ENCODE peak calls at places on chromosomes 16 and 17, in six cellular contexts. O, P, U, Y, F and A are unnamed samples.

GRCh38 chr17:43026610-43027009 is 1.6 kb downstream of the RND2 start:
- DNase-seq in O (no peak), P (no peak), U (no peak), Y (no peak), F (no peak), A (no peak)

GRCh38 chr17:82419471-82419995 is 1.1 kb upstream of the OGFOD3 start:
- DNase-seq in O (no peak), P (no peak), U (peak; percentile 17), Y (no peak), F (no peak), A (peak; percentile 17)

GRCh38 chr17:80546267-80546666 is 1.6 kb downstream of the RPTOR start:
- DNase-seq in O (no peak), P (no peak), U (no peak), Y (no peak), F (no peak), A (no peak)

GRCh38 chr16:35629001-35629400 is 2169.6 kb downstream of the TP53TG3F start:
- DNase-seq in O (no peak), P (no peak), U (no peak), Y (no peak), F (no peak), A (no peak)

GRCh38 chr16:55542459-55543082 is 23.9 kb upstream of the CAPNS2 start:
- DNase-seq in O (no peak), P (no peak), U (peak; percentile 48), Y (no peak), F (peak; percentile 63), A (no peak)

GRCh38 chr16:10787304-10787703 is 31.3 kb downstream of the TVP23A start:
- DNase-seq in O (no peak), P (peak; percentile 39), U (no peak), Y (no peak), F (no peak), A (no peak)

GRCh38 chr16:56321159-56321558 is 104.2 kb downstream of the AMFR start:
- DNase-seq in O (no peak), P (no peak), U (no peak), Y (no peak), F (no peak), A (no peak)

GRCh38 chr16:79659352-79659751 is 58.8 kb upstream of the MAF start:
- DNase-seq in O (no peak), P (no peak), U (no peak), Y (no peak), F (no peak), A (no peak)

GRCh38 chr16:78768226-78768625 is 668.8 kb downstream of the WWOX start:
- DNase-seq in O (no peak), P (no peak), U (no peak), Y (no peak), F (no peak), A (no peak)

GRCh38 chr17:46818319-46818928 is at the start of gene WNT3:
- DNase-seq in O (no peak), P (no peak), U (no peak), Y (no peak), F (no peak), A (peak; percentile 37)

DNA sequence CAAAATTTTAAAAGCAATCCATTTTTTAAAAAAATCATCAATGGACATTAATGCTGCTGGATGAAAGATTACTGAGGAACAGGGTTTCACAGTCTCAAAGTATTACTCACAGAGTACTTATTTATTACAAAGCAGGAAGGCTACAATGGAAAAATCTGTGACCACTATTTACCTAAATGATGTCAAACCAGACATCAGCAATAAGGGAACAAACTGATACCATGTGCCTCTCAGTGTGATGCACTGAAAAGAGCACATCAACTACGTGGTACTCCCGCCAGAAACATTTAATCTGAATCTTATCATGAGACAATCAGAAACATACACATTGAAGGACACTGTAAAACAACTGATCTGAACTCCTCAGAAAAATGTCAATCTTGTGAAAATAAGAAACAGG is 124.2 kb downstream of the PARN start:
- DNase-seq in O (no peak), P (no peak), U (peak; percentile 52), Y (no peak), F (peak; percentile 63), A (no peak)
- H3K27ac ChIP-seq in O (no peak overlapping the region), P (no peak overlapping the region), U (no peak overlapping the region), Y (peak overlapping the region; percentile 75), F (no peak overlapping the region), A (no peak overlapping the region)

GRCh38 chr17:48420823-48421222 is 9.2 kb downstream of the SKAP1 start:
- DNase-seq in O (no peak), P (no peak), U (no peak), Y (no peak), F (no peak), A (no peak)
- H3K4me1 ChIP-seq in O (no peaks in the 10 kb centered on the region), P (no peaks in the 10 kb centered on the region), U (no peaks in the 10 kb centered on the region), Y (no peaks in the 10 kb centered on the region), F (no peaks in the 10 kb centered on the region), A (peaks cover 98% of the 10 kb centered on the region)

GRCh38 chr16:49342336-49343265 is 31.0 kb upstream of the C16orf78 start:
- DNase-seq in O (no peak), P (no peak), U (no peak), Y (peak; percentile 18), F (no peak), A (no peak)

GRCh38 chr16:49343291-49343690 is 30.3 kb upstream of the C16orf78 start:
- DNase-seq in O (no peak), P (no peak), U (no peak), Y (no peak), F (no peak), A (no peak)

GRCh38 chr16:49345829-49346228 is 27.8 kb upstream of the C16orf78 start:
- DNase-seq in O (no peak), P (peak; percentile 57), U (no peak), Y (no peak), F (peak; percentile 3), A (no peak)

GRCh38 chr16:49346459-49346858 is 27.1 kb upstream of the C16orf78 start:
- DNase-seq in O (no peak), P (no peak), U (no peak), Y (peak; percentile 0), F (no peak), A (no peak)

GRCh38 chr16:49344401-49344800 is 29.2 kb upstream of the C16orf78 start:
- DNase-seq in O (no peak), P (no peak), U (no peak), Y (peak; percentile 31), F (no peak), A (no peak)
- H3K4me3 ChIP-seq in O (no peak overlapping the region), P (no peak overlapping the region), U (no peak overlapping the region), Y (no peak overlapping the region), F (no peak overlapping the region), A (no peak overlapping the region)

GRCh38 chr17:8210761-8211458 is 535 bp upstream of the AURKB start:
- DNase-seq in O (no peak), P (no peak), U (no peak), Y (no peak), F (no peak), A (no peak)
- H3K27ac ChIP-seq in O (peak overlapping the region; percentile 79), P (peak overlapping the region; percentile 74), U (peak overlapping the region; percentile 85), Y (peak overlapping the region; percentile 83), F (no peak overlapping the region), A (peak overlapping the region; percentile 69)

DNA sequence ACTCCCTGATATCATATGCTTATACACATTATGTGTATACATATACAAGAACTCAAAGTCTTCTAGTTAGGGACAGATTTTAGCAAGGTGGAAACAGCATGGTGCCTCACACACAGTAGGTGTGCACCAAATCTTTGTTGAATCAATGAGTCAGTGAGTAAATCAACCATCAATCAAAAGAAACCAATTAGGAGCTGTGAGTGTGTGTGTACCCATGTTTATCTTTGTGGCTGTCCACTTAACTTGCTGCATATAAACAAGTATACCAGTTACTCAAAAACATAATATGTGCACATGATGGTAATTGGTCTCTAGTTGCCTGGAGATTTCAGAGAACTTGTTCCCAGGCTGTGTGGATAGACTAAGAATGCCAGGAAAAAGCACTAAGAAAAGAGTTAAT is 272.2 kb upstream of the CCL2 start:
- DNase-seq in O (no peak), P (no peak), U (no peak), Y (no peak), F (no peak), A (no peak)
- H3K4me1 ChIP-seq in O (peaks cover 53% of the 10 kb centered on the region), P (no peaks in the 10 kb centered on the region), U (no peaks in the 10 kb centered on the region), Y (no peaks in the 10 kb centered on the region), F (peaks cover 7% of the 10 kb centered on the region), A (no peaks in the 10 kb centered on the region)

GRCh38 chr17:9021985-9022552 is 759 bp downstream of the NTN1 start:
- DNase-seq in O (peak; percentile 45), P (peak; percentile 36), U (peak; percentile 15), Y (no peak), F (peak; percentile 43), A (no peak)

GRCh38 chr17:9024497-9024896 is 3.2 kb downstream of the NTN1 start:
- DNase-seq in O (no peak), P (peak; percentile 43), U (no peak), Y (no peak), F (no peak), A (no peak)

GRCh38 chr17:9023389-9024210 is 2.3 kb downstream of the NTN1 start:
- DNase-seq in O (no peak), P (no peak), U (no peak), Y (no peak), F (no peak), A (no peak)

GRCh38 chr17:9021158-9021984 is at the start of gene NTN1:
- DNase-seq in O (peak; percentile 59), P (peak; percentile 56), U (peak; percentile 11), Y (peak; percentile 33), F (peak; percentile 50), A (peak; percentile 48)

DNA sequence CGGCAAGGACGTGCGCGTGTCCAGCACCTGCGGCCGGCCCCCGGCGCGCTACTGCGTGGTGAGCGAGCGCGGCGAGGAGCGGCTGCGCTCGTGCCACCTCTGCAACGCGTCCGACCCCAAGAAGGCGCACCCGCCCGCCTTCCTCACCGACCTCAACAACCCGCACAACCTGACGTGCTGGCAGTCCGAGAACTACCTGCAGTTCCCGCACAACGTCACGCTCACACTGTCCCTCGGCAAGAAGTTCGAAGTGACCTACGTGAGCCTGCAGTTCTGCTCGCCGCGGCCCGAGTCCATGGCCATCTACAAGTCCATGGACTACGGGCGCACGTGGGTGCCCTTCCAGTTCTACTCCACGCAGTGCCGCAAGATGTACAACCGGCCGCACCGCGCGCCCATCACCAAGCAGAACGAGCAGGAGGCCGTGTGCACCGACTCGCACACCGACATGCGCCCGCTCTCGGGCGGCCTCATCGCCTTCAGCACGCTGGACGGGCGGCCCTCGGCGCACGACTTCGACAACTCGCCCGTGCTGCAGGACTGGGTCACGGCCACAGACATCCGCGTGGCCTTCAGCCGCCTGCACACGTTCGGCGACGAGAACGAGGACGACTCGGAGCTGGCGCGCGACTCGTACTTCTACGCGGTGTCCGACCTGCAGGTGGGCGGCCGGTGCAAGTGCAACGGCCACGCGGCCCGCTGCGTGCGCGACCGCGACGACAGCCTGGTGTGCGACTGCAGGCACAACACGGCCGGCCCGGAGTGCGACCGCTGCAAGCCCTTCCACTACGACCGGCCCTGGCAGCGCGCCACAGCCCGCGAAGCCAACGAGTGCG is 1.5 kb downstream of the NTN1 start:
- DNase-seq in O (peak; percentile 18), P (peak; percentile 40), U (peak; percentile 11), Y (no peak), F (peak; percentile 18), A (no peak)
- H3K4me3 ChIP-seq in O (peak overlapping the region; percentile 77), P (peak overlapping the region; percentile 81), U (peak overlapping the region; percentile 57), Y (no peak overlapping the region), F (peak overlapping the region; percentile 84), A (peak overlapping the region; percentile 28)

GRCh38 chr17:50764860-50765259 is 2.5 kb downstream of the ANKRD40CL start:
- DNase-seq in O (no peak), P (no peak), U (no peak), Y (peak; percentile 43), F (no peak), A (no peak)
- H3K27ac ChIP-seq in O (no peak overlapping the region), P (no peak overlapping the region), U (no peak overlapping the region), Y (no peak overlapping the region), F (peak overlapping the region; percentile 73), A (no peak overlapping the region)